ENCODE peak calls at places on chromosome 16, in ten cellular contexts. One of them, this sample, is unnamed.
A peak's percentile ranks its signal among the peaks of the same experiment; 100 is the strongest.

GRCh38 chr16:86772671-86773338 is 194.5 kb downstream of the FOXL1 start:
- DNase-seq in vagina: no peak
- DNase-seq in ovary: no peak
- DNase-seq in body of pancreas: no peak
- DNase-seq in prostate gland: no peak
- DNase-seq in A549: no peak
- DNase-seq in stomach: no peak
- DNase-seq in transverse colon: no peak
- DNase-seq in H1: no peak
- DNase-seq in tibial nerve: no peak
- DNase-seq in this sample: no peak

GRCh38 chr16:85220125-85220839 is 108.0 kb upstream of the CIBAR2 start:
- DNase-seq in stomach: peak; percentile 84
- DNase-seq in vagina: no peak
- DNase-seq in body of pancreas: peak; percentile 88
- DNase-seq in H1: no peak
- DNase-seq in transverse colon: peak; percentile 62
- DNase-seq in tibial nerve: peak; percentile 33
- DNase-seq in A549: no peak
- DNase-seq in prostate gland: peak; percentile 88
- DNase-seq in ovary: peak; percentile 85
- DNase-seq in this sample: peak; percentile 86

GRCh38 chr16:88430524-88431446 is 22.3 kb upstream of the ZFPM1 start:
- DNase-seq in ovary: no peak
- DNase-seq in vagina: no peak
- DNase-seq in transverse colon: peak; percentile 39
- DNase-seq in prostate gland: no peak
- DNase-seq in H1: no peak
- DNase-seq in A549: no peak
- DNase-seq in stomach: no peak
- DNase-seq in tibial nerve: no peak
- DNase-seq in body of pancreas: no peak
- DNase-seq in this sample: peak; percentile 81

GRCh38 chr16:1976216-1976520 is 4.3 kb downstream of the TBL3 start:
- DNase-seq in tibial nerve: no peak
- DNase-seq in H1: no peak
- DNase-seq in vagina: no peak
- DNase-seq in transverse colon: no peak
- DNase-seq in prostate gland: no peak
- DNase-seq in A549: no peak
- DNase-seq in body of pancreas: no peak
- DNase-seq in ovary: no peak
- DNase-seq in stomach: no peak
- DNase-seq in this sample: no peak

GRCh38 chr16:17364319-17365210 is 106.2 kb downstream of the XYLT1 start:
- DNase-seq in stomach: no peak
- DNase-seq in prostate gland: peak; percentile 53
- DNase-seq in A549: no peak
- DNase-seq in tibial nerve: peak; percentile 45
- DNase-seq in H1: no peak
- DNase-seq in transverse colon: no peak
- DNase-seq in ovary: no peak
- DNase-seq in body of pancreas: no peak
- DNase-seq in vagina: no peak
- DNase-seq in this sample: no peak

GRCh38 chr16:88456356-88457292 is 3.5 kb downstream of the ZFPM1 start:
- DNase-seq in prostate gland: no peak
- DNase-seq in stomach: no peak
- DNase-seq in H1: no peak
- DNase-seq in tibial nerve: no peak
- DNase-seq in body of pancreas: peak; percentile 11
- DNase-seq in A549: no peak
- DNase-seq in ovary: no peak
- DNase-seq in vagina: no peak
- DNase-seq in transverse colon: no peak
- DNase-seq in this sample: no peak

GRCh38 chr16:57153841-57154240 is 32.0 kb downstream of the PSME3IP1 start:
- DNase-seq in ovary: no peak
- DNase-seq in body of pancreas: no peak
- DNase-seq in vagina: no peak
- DNase-seq in tibial nerve: no peak
- DNase-seq in A549: no peak
- DNase-seq in H1: no peak
- DNase-seq in stomach: no peak
- DNase-seq in prostate gland: no peak
- DNase-seq in transverse colon: no peak
- DNase-seq in this sample: no peak

GRCh38 chr16:78437352-78437968 is 338.0 kb downstream of the WWOX start:
- DNase-seq in vagina: no peak
- DNase-seq in H1: no peak
- DNase-seq in ovary: peak; percentile 28
- DNase-seq in transverse colon: peak; percentile 15
- DNase-seq in tibial nerve: no peak
- DNase-seq in body of pancreas: peak; percentile 12
- DNase-seq in prostate gland: no peak
- DNase-seq in A549: peak; percentile 27
- DNase-seq in stomach: peak; percentile 33
- DNase-seq in this sample: no peak

GRCh38 chr16:84462296-84463210 is 41.9 kb downstream of the MEAK7 start:
- DNase-seq in H1: no peak
- DNase-seq in prostate gland: no peak
- DNase-seq in body of pancreas: no peak
- DNase-seq in transverse colon: no peak
- DNase-seq in tibial nerve: no peak
- DNase-seq in A549: no peak
- DNase-seq in stomach: no peak
- DNase-seq in ovary: no peak
- DNase-seq in vagina: no peak
- DNase-seq in this sample: no peak

GRCh38 chr16:75066861-75067447 is 49.6 kb downstream of the LDHD start:
- DNase-seq in prostate gland: no peak
- DNase-seq in body of pancreas: no peak
- DNase-seq in A549: no peak
- DNase-seq in stomach: no peak
- DNase-seq in transverse colon: no peak
- DNase-seq in H1: no peak
- DNase-seq in tibial nerve: no peak
- DNase-seq in ovary: no peak
- DNase-seq in vagina: no peak
- DNase-seq in this sample: no peak

GRCh38 chr16:46972971-46973456 is 460 bp downstream of the DNAJA2 start:
- DNase-seq in body of pancreas: peak; percentile 50
- DNase-seq in ovary: peak; percentile 62
- DNase-seq in H1: no peak
- DNase-seq in vagina: no peak
- DNase-seq in stomach: peak; percentile 50
- DNase-seq in transverse colon: peak; percentile 50
- DNase-seq in tibial nerve: no peak
- DNase-seq in prostate gland: peak; percentile 22
- DNase-seq in A549: no peak
- DNase-seq in this sample: peak; percentile 71

GRCh38 chr16:2035431-2036199 is 8.9 kb downstream of the NHERF2 start:
- DNase-seq in body of pancreas: peak; percentile 54
- DNase-seq in vagina: no peak
- DNase-seq in stomach: peak; percentile 85
- DNase-seq in ovary: peak; percentile 82
- DNase-seq in tibial nerve: peak; percentile 64
- DNase-seq in A549: peak; percentile 84
- DNase-seq in prostate gland: no peak
- DNase-seq in transverse colon: peak; percentile 43
- DNase-seq in H1: no peak
- DNase-seq in this sample: peak; percentile 81

GRCh38 chr16:3823427-3823826 is 57.1 kb downstream of the CREBBP start:
- DNase-seq in H1: no peak
- DNase-seq in tibial nerve: no peak
- DNase-seq in A549: no peak
- DNase-seq in prostate gland: no peak
- DNase-seq in transverse colon: no peak
- DNase-seq in vagina: no peak
- DNase-seq in body of pancreas: no peak
- DNase-seq in stomach: no peak
- DNase-seq in ovary: no peak
- DNase-seq in this sample: no peak

GRCh38 chr16:3819741-3820724 is 60.5 kb downstream of the CREBBP start:
- DNase-seq in H1: no peak
- DNase-seq in body of pancreas: peak; percentile 82
- DNase-seq in ovary: peak; percentile 47
- DNase-seq in transverse colon: peak; percentile 19
- DNase-seq in vagina: no peak
- DNase-seq in prostate gland: peak; percentile 62
- DNase-seq in tibial nerve: peak; percentile 52
- DNase-seq in stomach: peak; percentile 38
- DNase-seq in A549: peak; percentile 67
- DNase-seq in this sample: peak; percentile 44

GRCh38 chr16:3816326-3816725 is 64.2 kb downstream of the CREBBP start:
- DNase-seq in tibial nerve: no peak
- DNase-seq in ovary: no peak
- DNase-seq in prostate gland: no peak
- DNase-seq in A549: no peak
- DNase-seq in stomach: no peak
- DNase-seq in body of pancreas: no peak
- DNase-seq in transverse colon: no peak
- DNase-seq in vagina: no peak
- DNase-seq in H1: no peak
- DNase-seq in this sample: no peak

GRCh38 chr16:3822366-3823045 is 58.0 kb downstream of the CREBBP start:
- DNase-seq in prostate gland: no peak
- DNase-seq in tibial nerve: no peak
- DNase-seq in vagina: no peak
- DNase-seq in body of pancreas: no peak
- DNase-seq in transverse colon: no peak
- DNase-seq in H1: no peak
- DNase-seq in A549: no peak
- DNase-seq in ovary: no peak
- DNase-seq in stomach: no peak
- DNase-seq in this sample: peak; percentile 43

DNA sequence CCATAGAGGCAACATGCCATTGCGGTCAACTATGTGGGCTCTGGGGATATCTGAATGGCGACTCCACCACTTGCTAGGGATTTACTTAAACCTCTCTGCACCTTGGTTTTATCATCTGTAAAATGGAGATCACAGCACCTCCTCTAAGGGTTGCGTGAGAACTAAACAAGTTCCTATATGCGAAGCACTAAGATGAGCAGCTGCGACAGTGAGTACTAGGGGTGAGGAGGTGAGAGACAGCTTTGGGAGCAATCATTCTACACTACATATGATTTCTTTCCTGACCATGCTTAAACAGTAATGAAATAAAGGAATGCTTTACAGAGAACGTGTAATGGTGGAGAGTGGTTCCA is 61.4 kb downstream of the CREBBP start:
- DNase-seq in A549: no peak
- DNase-seq in stomach: no peak
- DNase-seq in body of pancreas: no peak
- DNase-seq in tibial nerve: no peak
- DNase-seq in transverse colon: no peak
- DNase-seq in H1: no peak
- DNase-seq in prostate gland: no peak
- DNase-seq in vagina: no peak
- DNase-seq in ovary: no peak
- DNase-seq in this sample: no peak
- TF ChIP-seq POLR2A in A549: no peak
- TF ChIP-seq POLR2A in stomach: no peak
- TF ChIP-seq POLR2A in body of pancreas: no peak
- TF ChIP-seq POLR2A in tibial nerve: no peak
- TF ChIP-seq POLR2A in transverse colon: no peak
- TF ChIP-seq POLR2A in H1: no peak
- TF ChIP-seq POLR2A in prostate gland: no peak
- TF ChIP-seq POLR2A in vagina: no peak
- TF ChIP-seq POLR2A in ovary: no peak
- TF ChIP-seq POLR2A in this sample: no peak

DNA sequence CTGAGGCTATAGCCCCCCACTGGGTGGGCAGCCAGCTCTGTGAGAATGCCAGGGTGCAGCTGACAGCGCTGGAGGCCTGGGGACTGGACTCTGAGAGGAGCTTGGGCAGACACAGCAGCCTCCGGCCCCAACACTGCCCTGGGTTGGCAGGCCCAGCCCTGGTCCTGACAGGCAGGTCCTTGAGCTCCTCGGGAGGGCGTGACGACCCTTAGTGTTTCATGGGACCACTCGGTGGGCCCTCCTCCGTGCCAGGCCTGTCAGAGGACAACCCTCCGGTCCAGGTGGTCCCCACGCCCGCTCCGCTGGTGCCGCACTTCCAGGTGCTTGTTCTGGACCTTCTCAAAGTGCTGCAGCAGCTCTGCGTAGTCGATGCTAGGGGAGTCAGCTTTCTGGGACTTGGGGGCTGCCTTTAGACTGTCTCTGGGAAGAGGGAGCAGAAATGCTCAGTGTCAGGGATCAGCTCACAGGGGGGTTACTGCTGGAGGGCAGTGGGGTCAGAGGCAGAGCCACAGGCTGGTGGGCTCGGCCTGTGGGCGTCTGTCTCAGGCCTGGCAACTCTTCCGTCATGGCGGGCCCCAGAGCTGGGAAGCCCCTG is 1.9 kb upstream of the MTSS2 start:
- DNase-seq in stomach: no peak
- DNase-seq in prostate gland: no peak
- DNase-seq in A549: no peak
- DNase-seq in body of pancreas: no peak
- DNase-seq in H1: no peak
- DNase-seq in transverse colon: no peak
- DNase-seq in tibial nerve: no peak
- DNase-seq in ovary: peak; percentile 66
- DNase-seq in vagina: no peak
- DNase-seq in this sample: no peak
- H3K4me1 ChIP-seq in stomach: peaks cover 96% of the 10 kb centered on the region
- H3K4me1 ChIP-seq in prostate gland: peaks cover 33% of the 10 kb centered on the region
- H3K4me1 ChIP-seq in A549: peaks cover 84% of the 10 kb centered on the region
- H3K4me1 ChIP-seq in body of pancreas: peaks cover 49% of the 10 kb centered on the region
- H3K4me1 ChIP-seq in H1: peaks cover 21% of the 10 kb centered on the region
- H3K4me1 ChIP-seq in transverse colon: peaks cover 92% of the 10 kb centered on the region
- H3K4me1 ChIP-seq in tibial nerve: peaks cover 79% of the 10 kb centered on the region
- H3K4me1 ChIP-seq in ovary: peaks cover 60% of the 10 kb centered on the region
- H3K4me1 ChIP-seq in vagina: peaks cover 86% of the 10 kb centered on the region
- H3K4me1 ChIP-seq in this sample: peaks cover 69% of the 10 kb centered on the region

DNA sequence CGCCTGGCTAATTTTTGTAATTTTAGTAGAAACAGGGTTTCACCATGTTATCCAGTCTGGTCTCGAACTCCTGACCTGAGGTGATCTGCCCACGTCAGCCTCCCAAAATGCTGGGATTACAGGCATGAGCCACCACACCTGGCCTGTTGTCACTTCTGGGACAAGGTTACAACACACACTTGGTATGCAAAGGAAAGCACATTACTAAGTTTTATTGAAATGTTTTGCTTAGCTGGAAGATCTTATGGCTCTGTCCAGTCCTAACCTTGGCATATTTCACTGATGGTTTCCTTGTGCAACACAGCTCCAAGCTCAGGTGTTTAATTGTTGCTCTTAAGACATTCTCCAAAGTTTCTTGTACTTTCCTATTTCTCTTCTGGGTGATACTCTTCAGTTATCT is 94.2 kb downstream of the CNTNAP4 start:
- DNase-seq in stomach: no peak
- DNase-seq in A549: no peak
- DNase-seq in ovary: no peak
- DNase-seq in transverse colon: no peak
- DNase-seq in prostate gland: no peak
- DNase-seq in H1: no peak
- DNase-seq in body of pancreas: no peak
- DNase-seq in tibial nerve: no peak
- DNase-seq in vagina: no peak
- DNase-seq in this sample: no peak
- TF ChIP-seq POLR2A in stomach: no peak
- TF ChIP-seq POLR2A in A549: no peak
- TF ChIP-seq POLR2A in ovary: no peak
- TF ChIP-seq POLR2A in transverse colon: no peak
- TF ChIP-seq POLR2A in prostate gland: no peak
- TF ChIP-seq POLR2A in H1: no peak
- TF ChIP-seq POLR2A in body of pancreas: no peak
- TF ChIP-seq POLR2A in tibial nerve: no peak
- TF ChIP-seq POLR2A in vagina: no peak
- TF ChIP-seq POLR2A in this sample: no peak

GRCh38 chr16:50298591-50299507 is 32.5 kb downstream of the ADCY7 start:
- DNase-seq in vagina: no peak
- DNase-seq in transverse colon: no peak
- DNase-seq in ovary: peak; percentile 20
- DNase-seq in stomach: no peak
- DNase-seq in A549: no peak
- DNase-seq in prostate gland: no peak
- DNase-seq in H1: no peak
- DNase-seq in tibial nerve: no peak
- DNase-seq in body of pancreas: no peak
- DNase-seq in this sample: no peak
- H3K4me1 ChIP-seq in vagina: no peaks in the 10 kb centered on the region
- H3K4me1 ChIP-seq in transverse colon: peaks cover 21% of the 10 kb centered on the region
- H3K4me1 ChIP-seq in ovary: peaks cover 11% of the 10 kb centered on the region
- H3K4me1 ChIP-seq in stomach: peaks cover 22% of the 10 kb centered on the region
- H3K4me1 ChIP-seq in A549: peaks cover 24% of the 10 kb centered on the region
- H3K4me1 ChIP-seq in prostate gland: no peaks in the 10 kb centered on the region
- H3K4me1 ChIP-seq in H1: no peaks in the 10 kb centered on the region
- H3K4me1 ChIP-seq in tibial nerve: no peaks in the 10 kb centered on the region
- H3K4me1 ChIP-seq in body of pancreas: no peaks in the 10 kb centered on the region
- H3K4me1 ChIP-seq in this sample: no peaks in the 10 kb centered on the region

This sample was measured in heart left ventricle.